ENCODE peak calls at places on chromosomes 11 and 22, in four cellular contexts. G is transverse colon, O is gastrocnemius medialis, R is thyroid gland. P is an unnamed sample. For H3K36me3 and H3K27me3, the result is how much of the 10 kb centered on the place peaks cover.

GRCh38 chr22:38707346-38707745 is 1.6 kb downstream of the GTPBP1 start:
- DNase-seq in G (no peak), O (peak), R (no peak), P (no peak)

GRCh38 chr11:116415095-116415494 is 357.7 kb downstream of the BUD13 start:
- DNase-seq in G (no peak), O (no peak), R (no peak), P (no peak)

GRCh38 chr11:123111465-123111864 is 49.5 kb upstream of the HSPA8 start:
- DNase-seq in G (no peak), O (no peak), R (no peak), P (no peak)

GRCh38 chr11:1194231-1194976 is 28.5 kb upstream of the MUC5B start:
- DNase-seq in G (peak), O (no peak), R (no peak), P (no peak)

GRCh38 chr11:66882540-66882939 is 25.7 kb downstream of the LRFN4 start:
- DNase-seq in G (no peak), O (no peak), R (peak), P (no peak)

GRCh38 chr11:106121570-106122320 is 44.3 kb downstream of the AASDHPPT start:
- DNase-seq in G (no peak), O (no peak), R (no peak), P (no peak)

GRCh38 chr11:8917157-8917820 is 6.3 kb downstream of the AKIP1 start:
- DNase-seq in G (no peak), O (no peak), R (peak), P (no peak)

GRCh38 chr11:68938088-68938487 is 34.4 kb downstream of the IGHMBP2 start:
- DNase-seq in G (no peak), O (no peak), R (no peak), P (no peak)

GRCh38 chr11:64854534-64855502 is 10.4 kb upstream of the CDC42BPG start:
- DNase-seq in G (peak), O (peak), R (peak), P (peak)

GRCh38 chr22:40512426-40513136 is 123.9 kb downstream of the MRTFA start:
- DNase-seq in G (no peak), O (peak), R (no peak), P (peak)

DNA sequence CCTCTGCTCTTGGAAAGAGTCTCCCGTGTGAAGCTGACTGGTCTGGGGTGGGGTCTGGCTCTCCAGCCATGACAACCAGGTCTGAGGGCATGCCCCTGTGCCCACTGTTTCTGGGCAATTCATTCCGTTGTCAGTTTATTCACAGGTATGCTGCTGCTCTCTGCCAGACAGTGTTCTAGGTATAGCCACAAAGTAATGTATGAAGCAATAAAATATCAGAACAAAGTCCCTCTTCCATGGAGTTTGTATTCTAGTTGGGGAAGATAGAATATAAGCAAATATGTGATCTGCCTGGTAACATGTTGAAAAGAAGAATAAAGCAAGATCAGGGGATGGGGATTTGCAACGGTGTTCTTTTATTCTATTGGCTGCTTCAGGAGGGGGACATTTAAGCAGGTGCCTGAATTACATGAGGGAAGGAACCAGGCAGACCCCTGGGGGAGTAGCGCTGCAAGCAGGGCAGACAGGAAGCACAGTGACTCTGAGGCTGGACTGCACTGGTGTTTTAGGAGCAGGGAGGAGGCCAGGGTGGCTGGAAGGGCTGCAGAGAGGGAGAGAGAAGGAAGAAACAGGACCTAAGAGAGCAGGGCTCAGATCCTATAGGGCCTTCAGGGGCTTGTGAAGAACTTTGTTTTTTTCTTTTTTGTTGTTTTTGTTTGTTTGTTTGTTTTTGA is 62.4 kb upstream of the SORL1-AS1 start:
- DNase-seq in G (no peak), O (no peak), R (no peak), P (no peak)
- H3K36me3 ChIP-seq in G (under half), O (under half), R (under half), P (under half)

DNA sequence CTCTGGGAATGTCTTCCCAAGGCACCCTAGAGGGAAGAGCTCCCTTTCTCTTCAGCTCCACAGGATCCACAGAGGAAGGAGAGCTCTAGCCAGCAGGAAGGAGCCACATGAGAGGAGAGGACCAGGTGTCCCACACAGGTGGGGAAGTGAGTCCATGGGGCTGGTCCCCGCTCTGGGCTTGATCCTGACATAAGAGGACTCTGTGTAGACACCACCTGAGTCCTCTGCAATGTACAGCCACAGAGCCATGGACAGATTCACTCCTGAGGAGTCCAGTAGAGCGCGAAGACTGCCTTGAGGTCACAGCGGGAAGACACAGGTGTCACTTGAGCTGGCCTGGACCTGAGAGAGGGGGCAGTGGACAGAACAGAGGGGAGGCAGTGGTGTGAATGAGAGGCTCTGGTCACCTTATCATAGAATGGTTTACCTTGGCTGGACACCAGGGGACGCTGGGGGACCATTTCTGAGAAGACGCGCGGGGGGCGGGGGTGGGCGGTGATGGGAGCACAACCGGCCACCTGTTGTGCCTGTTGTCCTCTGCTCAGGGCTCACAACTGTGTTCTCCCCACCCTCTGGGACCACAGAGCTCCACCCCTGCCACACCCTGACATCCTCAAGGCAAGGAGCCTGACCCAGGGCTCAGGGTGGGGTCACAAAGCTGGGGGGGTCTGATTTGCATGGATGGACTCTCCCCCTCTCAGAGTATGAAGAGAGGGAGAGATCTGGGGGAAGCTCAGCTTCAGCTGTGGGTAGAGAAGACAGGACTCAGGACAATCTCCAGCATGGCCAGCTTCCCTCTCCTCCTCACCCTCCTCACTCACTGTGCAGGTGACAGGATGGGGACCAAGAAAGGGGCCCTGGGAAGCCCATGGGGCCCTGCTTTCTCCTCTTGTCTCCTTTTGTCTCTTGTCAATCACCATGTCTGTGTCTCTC is 128.2 kb downstream of the ZNF280B start:
- DNase-seq in G (peak), O (no peak), R (no peak), P (no peak)
- H3K27me3 ChIP-seq in G (under half), O (under half), R (under half), P (half or more)

GRCh38 chr22:17155941-17156340 is 3.1 kb downstream of the HDHD5 start:
- DNase-seq in G (no peak), O (no peak), R (no peak), P (no peak)
- H3K27ac ChIP-seq in G (no peak), O (no peak), R (no peak), P (no peak)

GRCh38 chr22:30892286-30892685 is 76.3 kb downstream of the MORC2 start:
- DNase-seq in G (no peak), O (no peak), R (no peak), P (no peak)
- H3K36me3 ChIP-seq in G (under half), O (under half), R (under half), P (under half)

DNA sequence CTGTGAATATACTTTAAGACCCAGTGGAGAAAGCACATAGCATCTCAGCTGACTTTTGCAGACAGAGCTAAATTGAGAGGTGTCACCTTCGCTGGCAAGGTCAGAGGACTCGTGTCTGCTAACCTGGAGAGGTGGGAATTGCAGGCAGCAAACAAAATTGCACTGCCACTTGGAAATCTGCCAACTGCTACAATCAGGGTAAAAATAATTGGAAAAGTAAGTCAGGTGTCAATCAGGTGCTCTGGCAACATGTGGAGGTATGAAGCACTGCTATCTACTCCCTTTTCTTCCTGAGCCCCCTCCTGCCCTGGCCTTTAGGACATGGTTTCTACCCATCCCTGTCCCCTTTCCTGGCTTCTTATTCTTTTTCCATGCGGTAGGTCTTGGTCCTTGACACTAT is 24.1 kb upstream of the LRRC55 start:
- DNase-seq in G (no peak), O (no peak), R (no peak), P (no peak)
- H3K27me3 ChIP-seq in G (under half), O (under half), R (under half), P (under half)